ENCODE peak calls at places on chromosomes 6 and 20, in nine cellular contexts. Q, F, I, X, U, L, N, G and C are unnamed samples.

GRCh38 chr6:42391441-42391840 is 60.3 kb downstream of the TRERF1 start:
- DNase-seq in N (no peak), X (no peak), G (no peak), L (no peak), I (no peak), F (no peak), Q (no peak), U (no peak), C (no peak)

GRCh38 chr20:23161968-23162696 is 76.0 kb upstream of the CD93 start:
- DNase-seq in N (peak; percentile 79), X (no peak), F (no peak), I (peak; percentile 88), L (peak; percentile 76), Q (peak; percentile 85), G (peak; percentile 38), U (no peak), C (no peak)

GRCh38 chr20:18011951-18012645 is 43.3 kb downstream of the MGME1 start:
- DNase-seq in N (no peak), U (no peak), I (no peak), Q (no peak), G (no peak), L (no peak), X (no peak), F (no peak), C (no peak)

GRCh38 chr6:129621252-129621651 is 88.7 kb downstream of the ARHGAP18 start:
- DNase-seq in L (no peak), Q (no peak), N (no peak), U (no peak), F (no peak), G (no peak), I (no peak), X (peak; percentile 11), C (no peak)

GRCh38 chr6:128763599-128764300 is 119.2 kb upstream of the LAMA2 start:
- DNase-seq in L (no peak), Q (no peak), F (no peak), U (no peak), N (no peak), G (no peak), I (no peak), X (no peak), C (no peak)

GRCh38 chr20:44033873-44034272 is 119.2 kb downstream of the TOX2 start:
- DNase-seq in F (no peak), L (no peak), I (no peak), X (no peak), U (no peak), N (no peak), G (no peak), Q (no peak), C (no peak)

GRCh38 chr6:125821825-125822281 is 31.1 kb downstream of the NCOA7 start:
- DNase-seq in G (no peak), N (no peak), Q (no peak), F (no peak), I (no peak), L (peak; percentile 18), X (no peak), U (peak; percentile 12), C (no peak)

GRCh38 chr6:21111399-21111725 is 482.2 kb upstream of the SOX4 start:
- DNase-seq in N (no peak), X (no peak), Q (no peak), L (no peak), U (no peak), I (no peak), F (no peak), G (no peak), C (no peak)

GRCh38 chr6:158900614-158901312 is 81.6 kb upstream of the EZR start:
- DNase-seq in L (no peak), N (no peak), Q (no peak), U (no peak), F (no peak), G (no peak), X (no peak), I (no peak), C (no peak)

GRCh38 chr6:80094017-80094416 is 12.5 kb upstream of the BCKDHB start:
- DNase-seq in F (no peak), Q (no peak), U (peak; percentile 37), G (peak; percentile 3), I (no peak), N (no peak), X (peak; percentile 35), L (no peak), C (no peak)

GRCh38 chr6:154039231-154039842 is at the start of gene OPRM1:
- DNase-seq in L (peak; percentile 28), N (peak; percentile 4), X (peak; percentile 22), U (peak; percentile 57), G (peak; percentile 17), Q (no peak), F (peak; percentile 30), I (no peak), C (no peak)

GRCh38 chr20:38165966-38166706 is 1.1 kb upstream of the TGM2 start:
- DNase-seq in X (no peak), G (no peak), N (no peak), L (no peak), I (no peak), U (no peak), Q (no peak), F (no peak), C (no peak)

GRCh38 chr6:76701610-76702009 is 629.1 kb upstream of the IMPG1 start:
- DNase-seq in X (no peak), Q (no peak), F (no peak), U (no peak), I (no peak), G (no peak), N (no peak), L (no peak), C (no peak)

GRCh38 chr6:139376054-139376355 is 1.6 kb upstream of the CITED2 start:
- DNase-seq in X (peak; percentile 33), U (peak; percentile 36), L (peak; percentile 50), I (no peak), Q (peak; percentile 63), F (no peak), N (peak; percentile 52), G (peak; percentile 25), C (no peak)

GRCh38 chr6:1328129-1328528 is 16.2 kb downstream of the FOXQ1 start:
- DNase-seq in X (no peak), Q (no peak), U (no peak), I (no peak), N (no peak), L (no peak), G (no peak), F (no peak), C (no peak)

GRCh38 chr6:159879829-159880228 is 11.0 kb upstream of the MAS1 start:
- DNase-seq in N (no peak), X (no peak), Q (no peak), I (no peak), G (no peak), F (no peak), U (no peak), L (no peak), C (no peak)

GRCh38 chr6:144758602-144759001 is 473.5 kb downstream of the UTRN start:
- DNase-seq in G (no peak), L (no peak), X (no peak), N (no peak), I (no peak), Q (no peak), F (no peak), U (no peak), C (no peak)

GRCh38 chr20:47038581-47039560 is 144.2 kb downstream of the EYA2 start:
- DNase-seq in N (no peak), Q (no peak), L (no peak), F (no peak), X (no peak), G (no peak), I (peak; percentile 34), U (peak; percentile 25), C (no peak)

GRCh38 chr6:11876934-11877433 is 98.4 kb upstream of the ADTRP start:
- DNase-seq in G (peak; percentile 81), F (no peak), N (no peak), X (no peak), L (no peak), Q (no peak), I (no peak), U (no peak), C (no peak)